ENCODE peak calls at places on chromosomes 4 and X, in seven cellular contexts. E, Y, S, F, X, O and H are unnamed samples.

GRCh38 chr4:24913099-24913445 is 230 bp upstream of the CCDC149 start:
- DNase-seq in E (no peak), Y (no peak), S (no peak), F (no peak), X (no peak), O (no peak), H (no peak)

GRCh38 chr4:88967883-88968316 is 89.1 kb downstream of the FAM13A start:
- DNase-seq in E (no peak), Y (no peak), S (no peak), F (no peak), X (no peak), O (no peak), H (no peak)

GRCh38 chrX:107562482-107562881 is 65.8 kb upstream of the PRPS1 start:
- DNase-seq in E (no peak), Y (no peak), S (no peak), F (peak; percentile 18), X (peak; percentile 69), O (peak; percentile 58), H (no peak)

GRCh38 chrX:22126311-22126710 is 94.2 kb downstream of the PHEX start:
- DNase-seq in E (no peak), Y (no peak), S (no peak), F (no peak), X (no peak), O (no peak), H (no peak)

GRCh38 chr4:139628184-139629012 is 37.2 kb upstream of the MGST2 start:
- DNase-seq in E (peak; percentile 97), Y (no peak), S (peak; percentile 13), F (no peak), X (no peak), O (no peak), H (no peak)

GRCh38 chr4:568962-569361 is 7.1 kb downstream of the TMEM271 start:
- DNase-seq in E (no peak), Y (no peak), S (no peak), F (no peak), X (no peak), O (no peak), H (peak; percentile 33)

GRCh38 chr4:6942238-6942800 is 32.7 kb downstream of the TBC1D14 start:
- DNase-seq in E (no peak), Y (no peak), S (no peak), F (peak; percentile 69), X (peak; percentile 93), O (peak; percentile 72), H (no peak)

GRCh38 chrX:136870064-136870463 is 10.5 kb downstream of the RBMX start:
- DNase-seq in E (no peak), Y (no peak), S (no peak), F (no peak), X (no peak), O (no peak), H (no peak)

GRCh38 chrX:28549839-28550238 is 37.4 kb upstream of the IL1RAPL1 start:
- DNase-seq in E (no peak), Y (no peak), S (no peak), F (no peak), X (no peak), O (no peak), H (no peak)

GRCh38 chrX:13007519-13008188 is 32.7 kb downstream of the TMSB4X start:
- DNase-seq in E (no peak), Y (no peak), S (no peak), F (no peak), X (no peak), O (no peak), H (no peak)

GRCh38 chrX:31658360-31658759 is 586.5 kb upstream of the FTHL17 start:
- DNase-seq in E (peak; percentile 25), Y (no peak), S (no peak), F (peak; percentile 1), X (no peak), O (no peak), H (no peak)

GRCh38 chrX:16240231-16240905 is 73.1 kb downstream of the MAGEB17 start:
- DNase-seq in E (no peak), Y (no peak), S (no peak), F (no peak), X (no peak), O (no peak), H (no peak)

GRCh38 chrX:30965751-30966150 is 76.7 kb upstream of the TAB3 start:
- DNase-seq in E (no peak), Y (no peak), S (no peak), F (no peak), X (no peak), O (no peak), H (no peak)

GRCh38 chr4:72305620-72306019 is 263.4 kb downstream of the ADAMTS3 start:
- DNase-seq in E (no peak), Y (no peak), S (no peak), F (no peak), X (no peak), O (no peak), H (no peak)

GRCh38 chr4:98506462-98507132 is 151.8 kb downstream of the TSPAN5 start:
- DNase-seq in E (no peak), Y (no peak), S (peak; percentile 67), F (no peak), X (no peak), O (no peak), H (no peak)

GRCh38 chr4:119113033-119113655 is 22.5 kb upstream of the MYOZ2 start:
- DNase-seq in E (no peak), Y (no peak), S (no peak), F (peak; percentile 87), X (peak; percentile 80), O (peak; percentile 13), H (no peak)

GRCh38 chr4:81786063-81786763 is 314.5 kb upstream of the RASGEF1B start:
- DNase-seq in E (no peak), Y (no peak), S (no peak), F (no peak), X (no peak), O (no peak), H (no peak)

GRCh38 chr4:43587746-43588145 is 695.2 kb downstream of the GRXCR1 start:
- DNase-seq in E (no peak), Y (no peak), S (no peak), F (no peak), X (no peak), O (no peak), H (no peak)